ENCODE peak calls at places on chromosome 15, in seven cellular contexts. V, O, C, R, B, E and U are unnamed samples.

GRCh38 chr15:51861557-51862350 is 32.3 kb downstream of the TMOD3 start:
- DNase-seq in E (no peak), B (peak), O (peak), V (no peak), C (no peak), R (no peak), U (no peak)

GRCh38 chr15:80041497-80042253 is 17.8 kb upstream of the ZFAND6 start:
- DNase-seq in R (no peak), V (no peak), E (no peak), C (no peak), O (no peak), B (no peak), U (no peak)

GRCh38 chr15:37824717-37825382 is 109.6 kb upstream of the TMCO5A start:
- DNase-seq in V (no peak), E (no peak), O (peak), B (no peak), R (no peak), C (peak), U (peak)

GRCh38 chr15:66748320-66748779 is 46.3 kb downstream of the SMAD6 start:
- DNase-seq in E (no peak), O (peak), R (no peak), B (no peak), C (peak), V (no peak), U (no peak)

GRCh38 chr15:63909819-63910437 is 76.2 kb upstream of the HERC1 start:
- DNase-seq in E (no peak), C (peak), B (no peak), V (no peak), R (no peak), O (peak), U (no peak)

GRCh38 chr15:68469162-68470048 is 37.4 kb upstream of the ITGA11 start:
- DNase-seq in O (no peak), B (no peak), C (no peak), E (no peak), V (no peak), R (no peak), U (no peak)

GRCh38 chr15:63902671-63903035 is 68.9 kb upstream of the HERC1 start:
- DNase-seq in O (no peak), V (no peak), R (no peak), B (no peak), C (no peak), E (no peak), U (no peak)

GRCh38 chr15:65931221-65931620 is 61.9 kb downstream of the RAB11A start:
- DNase-seq in B (no peak), E (no peak), O (no peak), C (no peak), R (no peak), V (no peak), U (no peak)

GRCh38 chr15:63832620-63833245 is 1.0 kb downstream of the HERC1 start:
- DNase-seq in O (peak), C (no peak), E (no peak), R (no peak), B (no peak), V (no peak), U (no peak)

GRCh38 chr15:89335289-89336041 is 841 bp upstream of the POLG start:
- DNase-seq in O (peak), V (no peak), C (no peak), B (no peak), R (no peak), E (no peak), U (no peak)

GRCh38 chr15:41558400-41559238 is at the start of gene TYRO3:
- DNase-seq in V (peak), O (peak), C (peak), B (peak), E (peak), R (peak), U (peak)

GRCh38 chr15:75673426-75674247 is 25.9 kb downstream of the SNX33 start:
- DNase-seq in E (no peak), C (peak), B (no peak), O (no peak), V (no peak), R (peak), U (no peak)

GRCh38 chr15:64143276-64143675 is 8.3 kb upstream of the SNX22 start:
- DNase-seq in R (no peak), E (no peak), C (no peak), B (no peak), O (no peak), V (no peak), U (peak)

GRCh38 chr15:43463542-43463941 is 29.4 kb downstream of the TP53BP1 start:
- DNase-seq in C (peak), V (no peak), R (no peak), B (no peak), E (no peak), O (no peak), U (no peak)

GRCh38 chr15:98444067-98444600 is 204.2 kb upstream of the IGF1R start:
- DNase-seq in B (no peak), E (no peak), R (no peak), V (no peak), O (no peak), C (no peak), U (no peak)